ENCODE peak calls at places on chromosomes 3 and 15, in seven cellular contexts. One of them, this sample, is unnamed.

GRCh38 chr3:109149078-109149477 is 12.6 kb downstream of the C3orf85 start:
- DNase-seq in neuronal stem cell: no peak
- DNase-seq in H1: no peak
- DNase-seq in IMR-90: no peak
- DNase-seq in mesenchymal stem cell: no peak
- DNase-seq in H9: no peak
- DNase-seq in mesendoderm: no peak
- DNase-seq in this sample: no peak

GRCh38 chr15:46265664-46266063 is 630.8 kb downstream of the SQOR start:
- DNase-seq in neuronal stem cell: no peak
- DNase-seq in H1: no peak
- DNase-seq in IMR-90: no peak
- DNase-seq in mesenchymal stem cell: no peak
- DNase-seq in H9: no peak
- DNase-seq in mesendoderm: peak
- DNase-seq in this sample: peak

GRCh38 chr15:33506781-33507180 is 196.0 kb downstream of the RYR3 start:
- DNase-seq in neuronal stem cell: no peak
- DNase-seq in H1: no peak
- DNase-seq in IMR-90: peak
- DNase-seq in mesenchymal stem cell: no peak
- DNase-seq in H9: no peak
- DNase-seq in mesendoderm: peak
- DNase-seq in this sample: no peak

GRCh38 chr3:188021502-188022040 is 132.4 kb upstream of the LPP start:
- DNase-seq in neuronal stem cell: no peak
- DNase-seq in H1: no peak
- DNase-seq in IMR-90: peak
- DNase-seq in mesenchymal stem cell: peak
- DNase-seq in H9: no peak
- DNase-seq in mesendoderm: no peak
- DNase-seq in this sample: no peak

GRCh38 chr3:86563358-86563970 is 427.5 kb downstream of the VGLL3 start:
- DNase-seq in neuronal stem cell: peak
- DNase-seq in H1: no peak
- DNase-seq in IMR-90: peak
- DNase-seq in mesenchymal stem cell: peak
- DNase-seq in H9: no peak
- DNase-seq in mesendoderm: peak
- DNase-seq in this sample: peak

GRCh38 chr3:134374791-134375541 is 719 bp upstream of the AMOTL2 start:
- DNase-seq in neuronal stem cell: no peak
- DNase-seq in H1: peak
- DNase-seq in IMR-90: no peak
- DNase-seq in mesenchymal stem cell: peak
- DNase-seq in H9: peak
- DNase-seq in mesendoderm: peak
- DNase-seq in this sample: peak

GRCh38 chr3:29152379-29152778 is 128.5 kb upstream of the RBMS3 start:
- DNase-seq in neuronal stem cell: no peak
- DNase-seq in H1: no peak
- DNase-seq in IMR-90: no peak
- DNase-seq in mesenchymal stem cell: no peak
- DNase-seq in H9: peak
- DNase-seq in mesendoderm: peak
- DNase-seq in this sample: no peak

GRCh38 chr15:62054979-62055378 is 5.3 kb downstream of the VPS13C start:
- DNase-seq in neuronal stem cell: no peak
- DNase-seq in H1: no peak
- DNase-seq in IMR-90: no peak
- DNase-seq in mesenchymal stem cell: no peak
- DNase-seq in H9: no peak
- DNase-seq in mesendoderm: no peak
- DNase-seq in this sample: peak

GRCh38 chr15:58410353-58410752 is 21.4 kb upstream of the LIPC start:
- DNase-seq in neuronal stem cell: no peak
- DNase-seq in H1: no peak
- DNase-seq in IMR-90: peak
- DNase-seq in mesenchymal stem cell: no peak
- DNase-seq in H9: no peak
- DNase-seq in mesendoderm: no peak
- DNase-seq in this sample: no peak

GRCh38 chr3:62415312-62415791 is 42.0 kb upstream of the FEZF2 start:
- DNase-seq in neuronal stem cell: peak
- DNase-seq in H1: peak
- DNase-seq in IMR-90: no peak
- DNase-seq in mesenchymal stem cell: no peak
- DNase-seq in H9: peak
- DNase-seq in mesendoderm: peak
- DNase-seq in this sample: no peak

GRCh38 chr3:64932016-64932518 is 244.3 kb upstream of the ADAMTS9 start:
- DNase-seq in neuronal stem cell: no peak
- DNase-seq in H1: no peak
- DNase-seq in IMR-90: no peak
- DNase-seq in mesenchymal stem cell: no peak
- DNase-seq in H9: no peak
- DNase-seq in mesendoderm: no peak
- DNase-seq in this sample: peak

GRCh38 chr15:40782609-40783227 is 12.9 kb downstream of the C15orf62 start:
- DNase-seq in neuronal stem cell: no peak
- DNase-seq in H1: peak
- DNase-seq in IMR-90: no peak
- DNase-seq in mesenchymal stem cell: peak
- DNase-seq in H9: peak
- DNase-seq in mesendoderm: peak
- DNase-seq in this sample: peak

GRCh38 chr15:100831466-100831865 is 48.2 kb upstream of the ALDH1A3 start:
- DNase-seq in neuronal stem cell: no peak
- DNase-seq in H1: no peak
- DNase-seq in IMR-90: no peak
- DNase-seq in mesenchymal stem cell: no peak
- DNase-seq in H9: no peak
- DNase-seq in mesendoderm: no peak
- DNase-seq in this sample: no peak

GRCh38 chr3:46464326-46465195 is at the start of gene LTF:
- DNase-seq in neuronal stem cell: no peak
- DNase-seq in H1: no peak
- DNase-seq in IMR-90: no peak
- DNase-seq in mesenchymal stem cell: no peak
- DNase-seq in H9: peak
- DNase-seq in mesendoderm: no peak
- DNase-seq in this sample: no peak

GRCh38 chr3:141460097-141460704 is 26.6 kb upstream of the RASA2 start:
- DNase-seq in neuronal stem cell: peak
- DNase-seq in H1: peak
- DNase-seq in IMR-90: peak
- DNase-seq in mesenchymal stem cell: peak
- DNase-seq in H9: peak
- DNase-seq in mesendoderm: peak
- DNase-seq in this sample: peak

GRCh38 chr3:195876297-195877031 is 31.9 kb downstream of the TNK2 start:
- DNase-seq in neuronal stem cell: no peak
- DNase-seq in H1: no peak
- DNase-seq in IMR-90: no peak
- DNase-seq in mesenchymal stem cell: no peak
- DNase-seq in H9: no peak
- DNase-seq in mesendoderm: no peak
- DNase-seq in this sample: no peak

GRCh38 chr15:101451192-101451799 is 38.2 kb downstream of the PCSK6 start:
- DNase-seq in neuronal stem cell: no peak
- DNase-seq in H1: no peak
- DNase-seq in IMR-90: no peak
- DNase-seq in mesenchymal stem cell: peak
- DNase-seq in H9: no peak
- DNase-seq in mesendoderm: no peak
- DNase-seq in this sample: peak

DNA sequence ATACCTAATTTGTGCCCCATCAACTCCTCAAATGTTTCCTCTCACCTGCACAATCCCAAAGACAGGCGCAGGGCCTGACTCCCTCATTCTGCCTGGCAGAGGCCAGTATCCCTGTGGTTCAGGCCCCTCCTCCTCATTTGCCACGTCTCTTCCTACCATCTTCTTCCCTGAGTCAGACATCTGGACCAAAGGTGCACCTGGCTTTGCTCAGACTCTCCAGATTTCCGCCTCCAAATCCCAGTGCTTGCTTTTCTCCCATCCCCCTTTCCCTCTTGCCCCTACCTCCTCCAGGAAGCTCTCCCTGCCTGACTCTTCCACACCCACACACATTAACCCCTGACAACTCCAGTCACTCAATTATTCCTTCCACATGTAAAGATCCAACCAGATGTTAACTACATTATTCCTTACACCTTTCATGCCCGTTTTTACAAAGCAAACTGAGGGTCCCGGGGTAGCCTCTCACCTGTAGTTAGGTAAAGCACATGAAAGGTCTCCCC is 19.6 kb downstream of the SEMA7A start:
- DNase-seq in neuronal stem cell: no peak
- DNase-seq in H1: no peak
- DNase-seq in IMR-90: no peak
- DNase-seq in mesenchymal stem cell: no peak
- DNase-seq in H9: no peak
- DNase-seq in mesendoderm: no peak
- DNase-seq in this sample: peak
- H2BK120ac ChIP-seq in neuronal stem cell: no peak
- H2BK120ac ChIP-seq in H1: no peak
- H2BK120ac ChIP-seq in IMR-90: no peak
- H2BK120ac ChIP-seq in mesenchymal stem cell: no peak
- H2BK120ac ChIP-seq in H9: no peak
- H2BK120ac ChIP-seq in mesendoderm: no peak
- H2BK120ac ChIP-seq in this sample: no peak

GRCh38 chr3:159163656-159164055 is 361.8 kb downstream of the MFSD1 start:
- DNase-seq in neuronal stem cell: no peak
- DNase-seq in H1: no peak
- DNase-seq in IMR-90: no peak
- DNase-seq in mesenchymal stem cell: no peak
- DNase-seq in H9: no peak
- DNase-seq in mesendoderm: no peak
- DNase-seq in this sample: no peak

GRCh38 chr3:159169828-159170227 is 368.0 kb downstream of the MFSD1 start:
- DNase-seq in neuronal stem cell: no peak
- DNase-seq in H1: no peak
- DNase-seq in IMR-90: peak
- DNase-seq in mesenchymal stem cell: peak
- DNase-seq in H9: no peak
- DNase-seq in mesendoderm: no peak
- DNase-seq in this sample: no peak

GRCh38 chr3:159168788-159169187 is 366.9 kb downstream of the MFSD1 start:
- DNase-seq in neuronal stem cell: no peak
- DNase-seq in H1: no peak
- DNase-seq in IMR-90: no peak
- DNase-seq in mesenchymal stem cell: no peak
- DNase-seq in H9: no peak
- DNase-seq in mesendoderm: no peak
- DNase-seq in this sample: no peak

GRCh38 chr3:159166899-159167586 is 365.2 kb downstream of the MFSD1 start:
- DNase-seq in neuronal stem cell: no peak
- DNase-seq in H1: no peak
- DNase-seq in IMR-90: no peak
- DNase-seq in mesenchymal stem cell: no peak
- DNase-seq in H9: no peak
- DNase-seq in mesendoderm: no peak
- DNase-seq in this sample: no peak

DNA sequence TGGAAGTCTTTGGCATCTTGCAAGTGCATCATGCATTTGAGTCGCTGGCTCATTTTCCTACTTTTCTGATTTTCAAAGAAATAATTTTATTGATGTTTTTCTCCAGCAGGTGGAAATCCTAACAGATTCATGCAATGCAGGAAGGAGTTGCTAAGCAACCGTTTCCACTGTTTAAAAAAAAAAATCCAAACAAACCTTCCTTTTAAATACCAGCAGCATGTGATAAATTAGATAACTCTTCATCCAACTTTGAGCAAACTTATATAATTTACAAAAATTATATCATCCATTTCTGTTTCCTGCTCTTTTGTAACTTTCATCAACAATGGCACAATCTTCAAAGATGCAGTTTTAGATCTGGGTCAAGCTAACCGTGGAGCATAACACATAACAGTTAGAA is 364.1 kb downstream of the MFSD1 start:
- DNase-seq in neuronal stem cell: no peak
- DNase-seq in H1: no peak
- DNase-seq in IMR-90: no peak
- DNase-seq in mesenchymal stem cell: peak
- DNase-seq in H9: no peak
- DNase-seq in mesendoderm: no peak
- DNase-seq in this sample: no peak
- H4K8ac ChIP-seq in neuronal stem cell: no peak
- H4K8ac ChIP-seq in H1: no peak
- H4K8ac ChIP-seq in IMR-90: no peak
- H4K8ac ChIP-seq in mesenchymal stem cell: no peak
- H4K8ac ChIP-seq in H9: no peak
- H4K8ac ChIP-seq in mesendoderm: no peak
- H4K8ac ChIP-seq in this sample: no peak

GRCh38 chr3:197024881-197025735 is 4.5 kb downstream of the MELTF start:
- DNase-seq in neuronal stem cell: no peak
- DNase-seq in H1: no peak
- DNase-seq in IMR-90: no peak
- DNase-seq in mesenchymal stem cell: no peak
- DNase-seq in H9: no peak
- DNase-seq in mesendoderm: no peak
- DNase-seq in this sample: no peak
- H3K4me2 ChIP-seq in neuronal stem cell: no peak
- H3K4me2 ChIP-seq in H1: no peak
- H3K4me2 ChIP-seq in IMR-90: no peak
- H3K4me2 ChIP-seq in mesenchymal stem cell: no peak
- H3K4me2 ChIP-seq in H9: no peak
- H3K4me2 ChIP-seq in mesendoderm: no peak
- H3K4me2 ChIP-seq in this sample: no peak

DNA sequence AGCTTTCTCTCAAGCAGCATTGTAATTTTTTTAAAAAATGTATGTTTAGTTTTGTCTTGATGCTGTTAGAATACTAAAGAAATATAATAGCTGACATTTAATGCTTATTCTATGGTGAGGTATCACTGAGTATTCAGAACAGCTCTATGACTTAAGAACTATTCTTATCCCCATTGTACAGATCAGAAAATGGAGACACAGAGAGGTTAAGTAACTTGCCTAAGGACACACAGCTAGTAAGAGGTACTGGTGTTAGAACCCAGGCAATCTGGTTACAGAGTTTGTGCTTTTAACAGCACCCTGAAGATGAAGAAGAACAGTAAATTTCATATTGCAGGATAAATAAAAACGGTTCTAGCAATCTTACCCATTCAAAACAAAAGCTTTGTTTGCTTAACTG is 15.5 kb downstream of the PLA2G4D start:
- DNase-seq in neuronal stem cell: no peak
- DNase-seq in H1: no peak
- DNase-seq in IMR-90: no peak
- DNase-seq in mesenchymal stem cell: no peak
- DNase-seq in H9: no peak
- DNase-seq in mesendoderm: no peak
- DNase-seq in this sample: no peak
- H2BK120ac ChIP-seq in neuronal stem cell: no peak
- H2BK120ac ChIP-seq in H1: no peak
- H2BK120ac ChIP-seq in IMR-90: no peak
- H2BK120ac ChIP-seq in mesenchymal stem cell: no peak
- H2BK120ac ChIP-seq in H9: no peak
- H2BK120ac ChIP-seq in mesendoderm: no peak
- H2BK120ac ChIP-seq in this sample: no peak

This sample was measured in trophoblast cell.